ENCODE peak calls at places on chromosomes 4 and X, in nine cellular contexts. One of them, this sample, is unnamed.

GRCh38 chrX:40108084-40108958 is 10.6 kb upstream of the BCOR start:
- DNase-seq in WTC11: peak; percentile 31
- DNase-seq in CD4-positive, alpha-beta T cell: no peak
- DNase-seq in AG09319: no peak
- DNase-seq in WERI-Rb-1: peak; percentile 53
- DNase-seq in endothelial cell of umbilical vein: peak; percentile 75
- DNase-seq in activated B cell treated with CpG ODN at 0.5 μM for 24 hours: no peak
- DNase-seq in cardiac muscle cell: peak; percentile 52
- DNase-seq in mesothelial cell of epicardium: no peak
- DNase-seq in this sample: peak; percentile 75

GRCh38 chrX:153993079-153993478 is 20.5 kb downstream of the TMEM187 start:
- DNase-seq in WTC11: no peak
- DNase-seq in CD4-positive, alpha-beta T cell: no peak
- DNase-seq in AG09319: no peak
- DNase-seq in WERI-Rb-1: no peak
- DNase-seq in endothelial cell of umbilical vein: no peak
- DNase-seq in activated B cell treated with CpG ODN at 0.5 μM for 24 hours: no peak
- DNase-seq in cardiac muscle cell: no peak
- DNase-seq in mesothelial cell of epicardium: no peak
- DNase-seq in this sample: no peak

GRCh38 chrX:20285513-20285912 is 18.8 kb upstream of the RPS6KA3 start:
- DNase-seq in WTC11: no peak
- DNase-seq in CD4-positive, alpha-beta T cell: no peak
- DNase-seq in AG09319: no peak
- DNase-seq in WERI-Rb-1: no peak
- DNase-seq in endothelial cell of umbilical vein: no peak
- DNase-seq in activated B cell treated with CpG ODN at 0.5 μM for 24 hours: no peak
- DNase-seq in cardiac muscle cell: no peak
- DNase-seq in mesothelial cell of epicardium: no peak
- DNase-seq in this sample: no peak

GRCh38 chr4:98046665-98047064 is 96.6 kb downstream of the STPG2 start:
- DNase-seq in WTC11: no peak
- DNase-seq in CD4-positive, alpha-beta T cell: no peak
- DNase-seq in AG09319: no peak
- DNase-seq in WERI-Rb-1: no peak
- DNase-seq in endothelial cell of umbilical vein: no peak
- DNase-seq in activated B cell treated with CpG ODN at 0.5 μM for 24 hours: no peak
- DNase-seq in cardiac muscle cell: no peak
- DNase-seq in mesothelial cell of epicardium: no peak
- DNase-seq in this sample: no peak

GRCh38 chr4:37438880-37439279 is 194.3 kb downstream of the NWD2 start:
- DNase-seq in WTC11: no peak
- DNase-seq in CD4-positive, alpha-beta T cell: no peak
- DNase-seq in AG09319: no peak
- DNase-seq in WERI-Rb-1: no peak
- DNase-seq in endothelial cell of umbilical vein: no peak
- DNase-seq in activated B cell treated with CpG ODN at 0.5 μM for 24 hours: no peak
- DNase-seq in cardiac muscle cell: no peak
- DNase-seq in mesothelial cell of epicardium: no peak
- DNase-seq in this sample: no peak

GRCh38 chr4:81038636-81039350 is 8.3 kb downstream of the BMP3 start:
- DNase-seq in WTC11: no peak
- DNase-seq in CD4-positive, alpha-beta T cell: no peak
- DNase-seq in AG09319: no peak
- DNase-seq in WERI-Rb-1: no peak
- DNase-seq in endothelial cell of umbilical vein: no peak
- DNase-seq in activated B cell treated with CpG ODN at 0.5 μM for 24 hours: no peak
- DNase-seq in cardiac muscle cell: no peak
- DNase-seq in mesothelial cell of epicardium: no peak
- DNase-seq in this sample: no peak

GRCh38 chrX:153974726-153975286 is 2.3 kb downstream of the TMEM187 start:
- DNase-seq in WTC11: no peak
- DNase-seq in CD4-positive, alpha-beta T cell: no peak
- DNase-seq in AG09319: no peak
- DNase-seq in WERI-Rb-1: no peak
- DNase-seq in endothelial cell of umbilical vein: no peak
- DNase-seq in activated B cell treated with CpG ODN at 0.5 μM for 24 hours: no peak
- DNase-seq in cardiac muscle cell: no peak
- DNase-seq in mesothelial cell of epicardium: no peak
- DNase-seq in this sample: no peak

GRCh38 chr4:39855909-39856512 is 121.7 kb downstream of the PDS5A start:
- DNase-seq in WTC11: no peak
- DNase-seq in CD4-positive, alpha-beta T cell: no peak
- DNase-seq in AG09319: no peak
- DNase-seq in WERI-Rb-1: no peak
- DNase-seq in endothelial cell of umbilical vein: peak; percentile 26
- DNase-seq in activated B cell treated with CpG ODN at 0.5 μM for 24 hours: no peak
- DNase-seq in cardiac muscle cell: peak; percentile 13
- DNase-seq in mesothelial cell of epicardium: no peak
- DNase-seq in this sample: no peak

GRCh38 chr4:25844957-25845712 is 17.7 kb downstream of the SEL1L3 start:
- DNase-seq in WTC11: no peak
- DNase-seq in CD4-positive, alpha-beta T cell: no peak
- DNase-seq in AG09319: no peak
- DNase-seq in WERI-Rb-1: no peak
- DNase-seq in endothelial cell of umbilical vein: no peak
- DNase-seq in activated B cell treated with CpG ODN at 0.5 μM for 24 hours: no peak
- DNase-seq in cardiac muscle cell: no peak
- DNase-seq in mesothelial cell of epicardium: no peak
- DNase-seq in this sample: no peak

GRCh38 chr4:57426779-57427395 is 316.7 kb upstream of the IGFBP7 start:
- DNase-seq in WTC11: peak; percentile 81
- DNase-seq in CD4-positive, alpha-beta T cell: no peak
- DNase-seq in AG09319: peak; percentile 16
- DNase-seq in WERI-Rb-1: peak; percentile 83
- DNase-seq in endothelial cell of umbilical vein: peak; percentile 60
- DNase-seq in activated B cell treated with CpG ODN at 0.5 μM for 24 hours: no peak
- DNase-seq in cardiac muscle cell: peak; percentile 78
- DNase-seq in mesothelial cell of epicardium: peak; percentile 76
- DNase-seq in this sample: peak; percentile 81

GRCh38 chrX:110992611-110993010 is 103.4 kb upstream of the PAK3 start:
- DNase-seq in WTC11: peak; percentile 28
- DNase-seq in CD4-positive, alpha-beta T cell: no peak
- DNase-seq in AG09319: peak; percentile 1
- DNase-seq in WERI-Rb-1: peak; percentile 33
- DNase-seq in endothelial cell of umbilical vein: no peak
- DNase-seq in activated B cell treated with CpG ODN at 0.5 μM for 24 hours: no peak
- DNase-seq in cardiac muscle cell: peak; percentile 27
- DNase-seq in mesothelial cell of epicardium: peak; percentile 41
- DNase-seq in this sample: no peak

GRCh38 chrX:100368167-100368566 is 41.9 kb downstream of the PCDH19 start:
- DNase-seq in WTC11: peak; percentile 29
- DNase-seq in CD4-positive, alpha-beta T cell: no peak
- DNase-seq in AG09319: no peak
- DNase-seq in WERI-Rb-1: peak; percentile 7
- DNase-seq in endothelial cell of umbilical vein: no peak
- DNase-seq in activated B cell treated with CpG ODN at 0.5 μM for 24 hours: no peak
- DNase-seq in cardiac muscle cell: peak; percentile 11
- DNase-seq in mesothelial cell of epicardium: no peak
- DNase-seq in this sample: no peak

GRCh38 chrX:22373094-22373493 is 100.4 kb downstream of the CBLL2 start:
- DNase-seq in WTC11: no peak
- DNase-seq in CD4-positive, alpha-beta T cell: no peak
- DNase-seq in AG09319: no peak
- DNase-seq in WERI-Rb-1: no peak
- DNase-seq in endothelial cell of umbilical vein: no peak
- DNase-seq in activated B cell treated with CpG ODN at 0.5 μM for 24 hours: no peak
- DNase-seq in cardiac muscle cell: no peak
- DNase-seq in mesothelial cell of epicardium: no peak
- DNase-seq in this sample: no peak

GRCh38 chrX:40734956-40735317 is 405 bp downstream of the MED14 start:
- DNase-seq in WTC11: no peak
- DNase-seq in CD4-positive, alpha-beta T cell: peak; percentile 6
- DNase-seq in AG09319: no peak
- DNase-seq in WERI-Rb-1: peak; percentile 49
- DNase-seq in endothelial cell of umbilical vein: peak; percentile 25
- DNase-seq in activated B cell treated with CpG ODN at 0.5 μM for 24 hours: no peak
- DNase-seq in cardiac muscle cell: no peak
- DNase-seq in mesothelial cell of epicardium: no peak
- DNase-seq in this sample: no peak

DNA sequence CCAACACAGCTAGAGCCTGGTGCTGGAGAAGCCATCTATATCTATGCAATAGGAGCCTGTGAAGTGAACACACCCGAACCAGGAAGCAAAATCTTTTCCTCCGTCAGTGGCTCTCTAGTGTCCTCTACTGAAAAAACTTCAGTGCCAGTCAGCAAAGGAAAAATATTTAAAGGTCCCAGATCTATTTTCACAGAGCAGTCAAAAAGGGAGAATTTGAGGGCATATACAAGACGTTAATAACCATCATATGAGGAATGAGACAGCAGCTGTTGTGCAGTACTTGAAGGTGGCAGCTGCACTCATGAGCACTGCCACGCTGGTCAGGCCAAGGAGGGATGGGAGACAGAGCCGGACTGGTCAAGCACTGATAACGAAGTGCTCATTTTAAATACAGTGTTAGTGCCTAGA is 14.4 kb downstream of the MCUB start:
- DNase-seq in WTC11: no peak
- DNase-seq in CD4-positive, alpha-beta T cell: peak; percentile 3
- DNase-seq in AG09319: no peak
- DNase-seq in WERI-Rb-1: no peak
- DNase-seq in endothelial cell of umbilical vein: peak; percentile 40
- DNase-seq in activated B cell treated with CpG ODN at 0.5 μM for 24 hours: no peak
- DNase-seq in cardiac muscle cell: peak; percentile 48
- DNase-seq in mesothelial cell of epicardium: no peak
- DNase-seq in this sample: no peak
- TF ChIP-seq CTCF in WTC11: no peak
- TF ChIP-seq CTCF in CD4-positive, alpha-beta T cell: peak; percentile 34
- TF ChIP-seq CTCF in AG09319: no peak
- TF ChIP-seq CTCF in WERI-Rb-1: peak; percentile 9
- TF ChIP-seq CTCF in endothelial cell of umbilical vein: peak; percentile 2
- TF ChIP-seq CTCF in activated B cell treated with CpG ODN at 0.5 μM for 24 hours: no peak
- TF ChIP-seq CTCF in cardiac muscle cell: peak; percentile 39
- TF ChIP-seq CTCF in mesothelial cell of epicardium: no peak
- TF ChIP-seq CTCF in this sample: no peak

GRCh38 chrX:38352362-38352761 is at the start of gene OTC:
- DNase-seq in WTC11: no peak
- DNase-seq in CD4-positive, alpha-beta T cell: no peak
- DNase-seq in AG09319: no peak
- DNase-seq in WERI-Rb-1: no peak
- DNase-seq in endothelial cell of umbilical vein: no peak
- DNase-seq in activated B cell treated with CpG ODN at 0.5 μM for 24 hours: no peak
- DNase-seq in cardiac muscle cell: no peak
- DNase-seq in mesothelial cell of epicardium: no peak
- DNase-seq in this sample: no peak
- TF ChIP-seq CTCF in WTC11: no peak
- TF ChIP-seq CTCF in CD4-positive, alpha-beta T cell: no peak
- TF ChIP-seq CTCF in AG09319: no peak
- TF ChIP-seq CTCF in WERI-Rb-1: no peak
- TF ChIP-seq CTCF in endothelial cell of umbilical vein: no peak
- TF ChIP-seq CTCF in activated B cell treated with CpG ODN at 0.5 μM for 24 hours: no peak
- TF ChIP-seq CTCF in cardiac muscle cell: no peak
- TF ChIP-seq CTCF in mesothelial cell of epicardium: no peak
- TF ChIP-seq CTCF in this sample: no peak

DNA sequence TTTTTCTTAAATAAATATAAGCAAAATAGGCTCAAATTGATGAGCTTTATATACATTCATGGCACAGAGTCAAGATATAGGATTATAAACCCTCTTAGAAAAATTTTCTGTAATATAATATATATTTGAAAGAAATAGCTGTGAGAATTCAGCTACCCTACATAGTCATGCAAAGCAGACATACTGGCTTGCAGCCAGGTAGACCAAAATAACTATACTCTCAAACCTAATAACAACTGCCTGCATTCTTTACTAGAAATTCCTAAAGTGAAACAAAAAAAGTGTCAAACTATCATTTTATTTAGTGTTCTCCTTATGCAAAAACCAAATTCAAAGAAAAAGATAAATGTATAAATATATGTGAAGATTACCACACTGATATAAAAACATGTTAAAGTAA is 1390.2 kb downstream of the C4orf33 start:
- DNase-seq in WTC11: no peak
- DNase-seq in CD4-positive, alpha-beta T cell: no peak
- DNase-seq in AG09319: no peak
- DNase-seq in WERI-Rb-1: no peak
- DNase-seq in endothelial cell of umbilical vein: peak; percentile 5
- DNase-seq in activated B cell treated with CpG ODN at 0.5 μM for 24 hours: no peak
- DNase-seq in cardiac muscle cell: peak; percentile 50
- DNase-seq in mesothelial cell of epicardium: no peak
- DNase-seq in this sample: no peak
- TF ChIP-seq CTCF in WTC11: no peak
- TF ChIP-seq CTCF in CD4-positive, alpha-beta T cell: no peak
- TF ChIP-seq CTCF in AG09319: no peak
- TF ChIP-seq CTCF in WERI-Rb-1: no peak
- TF ChIP-seq CTCF in endothelial cell of umbilical vein: no peak
- TF ChIP-seq CTCF in activated B cell treated with CpG ODN at 0.5 μM for 24 hours: no peak
- TF ChIP-seq CTCF in cardiac muscle cell: no peak
- TF ChIP-seq CTCF in mesothelial cell of epicardium: no peak
- TF ChIP-seq CTCF in this sample: no peak

GRCh38 chr4:71550220-71551190 is 211.7 kb downstream of the SLC4A4 start:
- DNase-seq in WTC11: peak; percentile 15
- DNase-seq in CD4-positive, alpha-beta T cell: no peak
- DNase-seq in AG09319: no peak
- DNase-seq in WERI-Rb-1: no peak
- DNase-seq in endothelial cell of umbilical vein: no peak
- DNase-seq in activated B cell treated with CpG ODN at 0.5 μM for 24 hours: no peak
- DNase-seq in cardiac muscle cell: peak; percentile 63
- DNase-seq in mesothelial cell of epicardium: no peak
- DNase-seq in this sample: no peak
- TF ChIP-seq CTCF in WTC11: no peak
- TF ChIP-seq CTCF in CD4-positive, alpha-beta T cell: no peak
- TF ChIP-seq CTCF in AG09319: peak; percentile 24
- TF ChIP-seq CTCF in WERI-Rb-1: no peak
- TF ChIP-seq CTCF in endothelial cell of umbilical vein: no peak
- TF ChIP-seq CTCF in activated B cell treated with CpG ODN at 0.5 μM for 24 hours: no peak
- TF ChIP-seq CTCF in cardiac muscle cell: peak; percentile 20
- TF ChIP-seq CTCF in mesothelial cell of epicardium: no peak
- TF ChIP-seq CTCF in this sample: no peak

GRCh38 chrX:34638116-34638515 is 19.0 kb downstream of the TMEM47 start:
- DNase-seq in WTC11: no peak
- DNase-seq in CD4-positive, alpha-beta T cell: no peak
- DNase-seq in AG09319: no peak
- DNase-seq in WERI-Rb-1: peak; percentile 9
- DNase-seq in endothelial cell of umbilical vein: peak; percentile 39
- DNase-seq in activated B cell treated with CpG ODN at 0.5 μM for 24 hours: no peak
- DNase-seq in cardiac muscle cell: peak; percentile 62
- DNase-seq in mesothelial cell of epicardium: no peak
- DNase-seq in this sample: no peak
- TF ChIP-seq CTCF in WTC11: peak; percentile 40
- TF ChIP-seq CTCF in CD4-positive, alpha-beta T cell: no peak
- TF ChIP-seq CTCF in AG09319: peak; percentile 45
- TF ChIP-seq CTCF in WERI-Rb-1: peak; percentile 20
- TF ChIP-seq CTCF in endothelial cell of umbilical vein: peak; percentile 35
- TF ChIP-seq CTCF in activated B cell treated with CpG ODN at 0.5 μM for 24 hours: no peak
- TF ChIP-seq CTCF in cardiac muscle cell: peak; percentile 37
- TF ChIP-seq CTCF in mesothelial cell of epicardium: peak; percentile 60
- TF ChIP-seq CTCF in this sample: peak; percentile 83

GRCh38 chr4:47913858-47914218 is 545 bp downstream of the NFXL1 start:
- DNase-seq in WTC11: peak; percentile 60
- DNase-seq in CD4-positive, alpha-beta T cell: peak; percentile 8
- DNase-seq in AG09319: no peak
- DNase-seq in WERI-Rb-1: peak; percentile 29
- DNase-seq in endothelial cell of umbilical vein: no peak
- DNase-seq in activated B cell treated with CpG ODN at 0.5 μM for 24 hours: peak; percentile 33
- DNase-seq in cardiac muscle cell: peak; percentile 8
- DNase-seq in mesothelial cell of epicardium: peak; percentile 63
- DNase-seq in this sample: peak; percentile 70
- TF ChIP-seq CTCF in WTC11: no peak
- TF ChIP-seq CTCF in CD4-positive, alpha-beta T cell: no peak
- TF ChIP-seq CTCF in AG09319: no peak
- TF ChIP-seq CTCF in WERI-Rb-1: no peak
- TF ChIP-seq CTCF in endothelial cell of umbilical vein: no peak
- TF ChIP-seq CTCF in activated B cell treated with CpG ODN at 0.5 μM for 24 hours: no peak
- TF ChIP-seq CTCF in cardiac muscle cell: no peak
- TF ChIP-seq CTCF in mesothelial cell of epicardium: no peak
- TF ChIP-seq CTCF in this sample: no peak

This sample was measured in type B pancreatic cell.